ENCODE peak calls at places on chromosomes 13 and 19, in seven cellular contexts. One of them, this sample, is unnamed.

GRCh38 chr13:110973007-110973700 is 58.3 kb upstream of the ANKRD10 start:
- DNase-seq in ovary: no peak
- DNase-seq in fibroblast of lung: no peak
- DNase-seq in keratinocyte: no peak
- DNase-seq in psoas muscle: no peak
- DNase-seq in SJSA1: no peak
- DNase-seq in tibial nerve: no peak
- DNase-seq in this sample: no peak

GRCh38 chr13:49641810-49642291 is 13.5 kb downstream of the ARL11 start:
- DNase-seq in ovary: no peak
- DNase-seq in fibroblast of lung: peak; percentile 85
- DNase-seq in keratinocyte: peak; percentile 68
- DNase-seq in psoas muscle: peak; percentile 45
- DNase-seq in SJSA1: no peak
- DNase-seq in tibial nerve: peak; percentile 49
- DNase-seq in this sample: peak; percentile 43

GRCh38 chr13:103883698-103884097 is 817.5 kb upstream of the SLC10A2 start:
- DNase-seq in ovary: no peak
- DNase-seq in fibroblast of lung: peak; percentile 23
- DNase-seq in keratinocyte: no peak
- DNase-seq in psoas muscle: no peak
- DNase-seq in SJSA1: peak; percentile 69
- DNase-seq in tibial nerve: no peak
- DNase-seq in this sample: no peak

GRCh38 chr13:53605306-53605705 is 576.7 kb downstream of the OLFM4 start:
- DNase-seq in ovary: no peak
- DNase-seq in fibroblast of lung: no peak
- DNase-seq in keratinocyte: no peak
- DNase-seq in psoas muscle: no peak
- DNase-seq in SJSA1: no peak
- DNase-seq in tibial nerve: no peak
- DNase-seq in this sample: no peak

GRCh38 chr19:13839193-13839937 is 37.6 kb upstream of the NANOS3 start:
- DNase-seq in ovary: peak; percentile 71
- DNase-seq in fibroblast of lung: peak; percentile 88
- DNase-seq in keratinocyte: no peak
- DNase-seq in psoas muscle: peak; percentile 93
- DNase-seq in SJSA1: peak; percentile 95
- DNase-seq in tibial nerve: peak; percentile 75
- DNase-seq in this sample: peak; percentile 99

GRCh38 chr13:79936368-79937136 is 404.4 kb downstream of the SPRY2 start:
- DNase-seq in ovary: no peak
- DNase-seq in fibroblast of lung: peak; percentile 100
- DNase-seq in keratinocyte: peak; percentile 88
- DNase-seq in psoas muscle: no peak
- DNase-seq in SJSA1: peak; percentile 99
- DNase-seq in tibial nerve: peak; percentile 25
- DNase-seq in this sample: peak; percentile 84

GRCh38 chr19:1466461-1467227 is 12.4 kb downstream of the C19orf25 start:
- DNase-seq in ovary: no peak
- DNase-seq in fibroblast of lung: no peak
- DNase-seq in keratinocyte: no peak
- DNase-seq in psoas muscle: peak; percentile 13
- DNase-seq in SJSA1: no peak
- DNase-seq in tibial nerve: no peak
- DNase-seq in this sample: no peak

GRCh38 chr19:38869836-38870607 is 8.1 kb downstream of the RINL start:
- DNase-seq in ovary: peak; percentile 87
- DNase-seq in fibroblast of lung: peak; percentile 46
- DNase-seq in keratinocyte: no peak
- DNase-seq in psoas muscle: peak; percentile 87
- DNase-seq in SJSA1: peak; percentile 69
- DNase-seq in tibial nerve: peak; percentile 74
- DNase-seq in this sample: peak; percentile 85

GRCh38 chr19:14471436-14472187 is 3.5 kb downstream of the PTGER1 start:
- DNase-seq in ovary: peak; percentile 24
- DNase-seq in fibroblast of lung: no peak
- DNase-seq in keratinocyte: no peak
- DNase-seq in psoas muscle: no peak
- DNase-seq in SJSA1: no peak
- DNase-seq in tibial nerve: no peak
- DNase-seq in this sample: no peak

GRCh38 chr13:30713133-30713532 is 22.2 kb upstream of the ALOX5AP start:
- DNase-seq in ovary: no peak
- DNase-seq in fibroblast of lung: no peak
- DNase-seq in keratinocyte: no peak
- DNase-seq in psoas muscle: peak; percentile 23
- DNase-seq in SJSA1: no peak
- DNase-seq in tibial nerve: no peak
- DNase-seq in this sample: no peak

GRCh38 chr13:38202730-38203129 is 146.9 kb upstream of the UFM1 start:
- DNase-seq in ovary: no peak
- DNase-seq in fibroblast of lung: peak; percentile 89
- DNase-seq in keratinocyte: no peak
- DNase-seq in psoas muscle: no peak
- DNase-seq in SJSA1: no peak
- DNase-seq in tibial nerve: no peak
- DNase-seq in this sample: peak; percentile 54

GRCh38 chr13:39039033-39039432 is 777 bp downstream of the NHLRC3 start:
- DNase-seq in ovary: no peak
- DNase-seq in fibroblast of lung: no peak
- DNase-seq in keratinocyte: no peak
- DNase-seq in psoas muscle: no peak
- DNase-seq in SJSA1: no peak
- DNase-seq in tibial nerve: no peak
- DNase-seq in this sample: no peak

GRCh38 chr19:45468159-45468651 is 409 bp downstream of the FOSB start:
- DNase-seq in ovary: peak; percentile 57
- DNase-seq in fibroblast of lung: no peak
- DNase-seq in keratinocyte: no peak
- DNase-seq in psoas muscle: peak; percentile 40
- DNase-seq in SJSA1: no peak
- DNase-seq in tibial nerve: peak; percentile 26
- DNase-seq in this sample: peak; percentile 26

GRCh38 chr13:75308222-75308621 is 173.7 kb downstream of the TBC1D4 start:
- DNase-seq in ovary: no peak
- DNase-seq in fibroblast of lung: peak; percentile 2
- DNase-seq in keratinocyte: no peak
- DNase-seq in psoas muscle: no peak
- DNase-seq in SJSA1: no peak
- DNase-seq in tibial nerve: no peak
- DNase-seq in this sample: no peak

GRCh38 chr13:31699650-31700049 is 39.7 kb upstream of the RXFP2 start:
- DNase-seq in ovary: no peak
- DNase-seq in fibroblast of lung: no peak
- DNase-seq in keratinocyte: no peak
- DNase-seq in psoas muscle: no peak
- DNase-seq in SJSA1: no peak
- DNase-seq in tibial nerve: no peak
- DNase-seq in this sample: no peak

GRCh38 chr13:67148219-67148583 is 81.9 kb downstream of the PCDH9 start:
- DNase-seq in ovary: no peak
- DNase-seq in fibroblast of lung: peak; percentile 66
- DNase-seq in keratinocyte: no peak
- DNase-seq in psoas muscle: no peak
- DNase-seq in SJSA1: no peak
- DNase-seq in tibial nerve: no peak
- DNase-seq in this sample: no peak

GRCh38 chr13:55761986-55762385 is 1378.7 kb upstream of the PRR20A start:
- DNase-seq in ovary: no peak
- DNase-seq in fibroblast of lung: no peak
- DNase-seq in keratinocyte: no peak
- DNase-seq in psoas muscle: no peak
- DNase-seq in SJSA1: no peak
- DNase-seq in tibial nerve: no peak
- DNase-seq in this sample: no peak

GRCh38 chr13:100106005-100106404 is 17.1 kb downstream of the PCCA start:
- DNase-seq in ovary: no peak
- DNase-seq in fibroblast of lung: peak; percentile 47
- DNase-seq in keratinocyte: no peak
- DNase-seq in psoas muscle: no peak
- DNase-seq in SJSA1: no peak
- DNase-seq in tibial nerve: no peak
- DNase-seq in this sample: no peak

GRCh38 chr19:46745521-46746280 is at the start of gene FKRP:
- DNase-seq in ovary: peak; percentile 55
- DNase-seq in fibroblast of lung: no peak
- DNase-seq in keratinocyte: no peak
- DNase-seq in psoas muscle: no peak
- DNase-seq in SJSA1: no peak
- DNase-seq in tibial nerve: no peak
- DNase-seq in this sample: peak; percentile 37

GRCh38 chr19:18507021-18507726 is 14.7 kb downstream of the ELL start:
- DNase-seq in ovary: no peak
- DNase-seq in fibroblast of lung: peak; percentile 42
- DNase-seq in keratinocyte: no peak
- DNase-seq in psoas muscle: peak; percentile 55
- DNase-seq in SJSA1: no peak
- DNase-seq in tibial nerve: no peak
- DNase-seq in this sample: peak; percentile 43

DNA sequence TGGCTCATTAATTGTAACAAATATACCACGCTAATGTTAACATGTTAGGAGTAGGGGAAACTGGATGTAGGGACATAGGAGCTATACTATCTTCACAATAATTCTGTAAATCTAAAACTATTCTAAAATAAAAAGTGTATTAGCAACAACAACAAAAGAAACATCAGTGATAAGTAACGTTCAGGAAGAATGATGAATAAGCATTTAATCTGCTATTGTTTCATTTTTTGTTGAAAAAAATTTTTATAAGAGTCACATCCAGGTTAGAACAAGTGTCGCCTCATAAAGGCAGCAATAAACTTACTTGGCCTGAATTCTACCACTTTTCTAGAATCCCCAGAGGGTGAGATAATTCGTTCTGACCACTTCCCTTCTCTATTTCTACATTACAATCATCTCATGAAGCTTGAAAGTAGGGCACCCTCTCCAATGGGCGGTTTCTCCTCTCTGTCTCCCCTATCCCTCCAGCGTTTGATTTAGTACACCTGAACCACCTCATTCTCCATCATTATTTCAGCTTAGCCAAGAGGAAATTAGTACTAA is 253.1 kb upstream of the IPO5 start:
- DNase-seq in ovary: no peak
- DNase-seq in fibroblast of lung: no peak
- DNase-seq in keratinocyte: no peak
- DNase-seq in psoas muscle: no peak
- DNase-seq in SJSA1: no peak
- DNase-seq in tibial nerve: no peak
- DNase-seq in this sample: no peak
- H3K36me3 ChIP-seq in ovary: no peaks in the 10 kb centered on the region
- H3K36me3 ChIP-seq in fibroblast of lung: no peaks in the 10 kb centered on the region
- H3K36me3 ChIP-seq in keratinocyte: no peaks in the 10 kb centered on the region
- H3K36me3 ChIP-seq in psoas muscle: no peaks in the 10 kb centered on the region
- H3K36me3 ChIP-seq in SJSA1: no peaks in the 10 kb centered on the region
- H3K36me3 ChIP-seq in tibial nerve: no peaks in the 10 kb centered on the region
- H3K36me3 ChIP-seq in this sample: no peaks in the 10 kb centered on the region

GRCh38 chr13:93244918-93245280 is 18.3 kb downstream of the GPC6 start:
- DNase-seq in ovary: no peak
- DNase-seq in fibroblast of lung: peak; percentile 86
- DNase-seq in keratinocyte: no peak
- DNase-seq in psoas muscle: no peak
- DNase-seq in SJSA1: no peak
- DNase-seq in tibial nerve: no peak
- DNase-seq in this sample: no peak
- H3K4me3 ChIP-seq in ovary: no peak overlapping the region
- H3K4me3 ChIP-seq in fibroblast of lung: peak overlapping the region; percentile 19
- H3K4me3 ChIP-seq in keratinocyte: no peak overlapping the region
- H3K4me3 ChIP-seq in psoas muscle: peak overlapping the region; percentile 39
- H3K4me3 ChIP-seq in SJSA1: no peak overlapping the region
- H3K4me3 ChIP-seq in tibial nerve: peak overlapping the region; percentile 19
- H3K4me3 ChIP-seq in this sample: peak overlapping the region; percentile 21

DNA sequence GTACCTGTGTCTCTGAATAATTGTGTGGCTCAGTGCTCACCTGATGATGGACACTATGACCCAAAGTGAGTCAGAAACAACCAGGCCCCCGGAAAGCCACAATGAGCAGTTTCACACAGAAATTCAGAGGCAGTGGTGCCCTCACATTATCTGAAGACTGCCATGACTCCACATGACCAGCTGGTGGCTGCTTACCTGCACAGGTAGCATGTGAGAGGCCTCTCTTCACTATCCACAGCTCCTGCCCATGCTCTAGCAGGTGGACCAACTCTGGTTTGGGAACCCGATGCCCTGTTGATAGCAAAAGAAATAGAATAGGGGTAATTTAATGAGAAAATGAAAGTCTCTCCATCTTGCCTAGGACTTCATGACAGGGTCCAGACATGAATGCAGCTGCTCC is 7.2 kb downstream of the ZNF550 start:
- DNase-seq in ovary: no peak
- DNase-seq in fibroblast of lung: no peak
- DNase-seq in keratinocyte: no peak
- DNase-seq in psoas muscle: no peak
- DNase-seq in SJSA1: no peak
- DNase-seq in tibial nerve: no peak
- DNase-seq in this sample: no peak
- H3K9me3 ChIP-seq in ovary: peaks cover 83% of the 10 kb centered on the region
- H3K9me3 ChIP-seq in fibroblast of lung: peaks cover 2% of the 10 kb centered on the region
- H3K9me3 ChIP-seq in keratinocyte: peaks cover 12% of the 10 kb centered on the region
- H3K9me3 ChIP-seq in psoas muscle: peaks cover 58% of the 10 kb centered on the region
- H3K9me3 ChIP-seq in SJSA1: peaks cover 36% of the 10 kb centered on the region
- H3K9me3 ChIP-seq in tibial nerve: peaks cover 98% of the 10 kb centered on the region
- H3K9me3 ChIP-seq in this sample: peaks cover 56% of the 10 kb centered on the region

GRCh38 chr19:8463343-8463742 is 18.6 kb downstream of the HNRNPM start:
- DNase-seq in ovary: no peak
- DNase-seq in fibroblast of lung: no peak
- DNase-seq in keratinocyte: no peak
- DNase-seq in psoas muscle: no peak
- DNase-seq in SJSA1: no peak
- DNase-seq in tibial nerve: no peak
- DNase-seq in this sample: no peak

GRCh38 chr19:8461376-8461775 is 16.6 kb downstream of the HNRNPM start:
- DNase-seq in ovary: no peak
- DNase-seq in fibroblast of lung: no peak
- DNase-seq in keratinocyte: no peak
- DNase-seq in psoas muscle: no peak
- DNase-seq in SJSA1: no peak
- DNase-seq in tibial nerve: no peak
- DNase-seq in this sample: no peak

GRCh38 chr19:8461891-8462290 is 17.1 kb downstream of the HNRNPM start:
- DNase-seq in ovary: no peak
- DNase-seq in fibroblast of lung: no peak
- DNase-seq in keratinocyte: no peak
- DNase-seq in psoas muscle: no peak
- DNase-seq in SJSA1: no peak
- DNase-seq in tibial nerve: no peak
- DNase-seq in this sample: no peak

GRCh38 chr19:8460516-8461298 is 15.9 kb downstream of the HNRNPM start:
- DNase-seq in ovary: no peak
- DNase-seq in fibroblast of lung: no peak
- DNase-seq in keratinocyte: no peak
- DNase-seq in psoas muscle: no peak
- DNase-seq in SJSA1: no peak
- DNase-seq in tibial nerve: no peak
- DNase-seq in this sample: no peak

GRCh38 chr19:8462601-8463000 is 17.8 kb downstream of the HNRNPM start:
- DNase-seq in ovary: no peak
- DNase-seq in fibroblast of lung: peak; percentile 20
- DNase-seq in keratinocyte: no peak
- DNase-seq in psoas muscle: no peak
- DNase-seq in SJSA1: no peak
- DNase-seq in tibial nerve: no peak
- DNase-seq in this sample: no peak
- H3K36me3 ChIP-seq in ovary: no peaks in the 10 kb centered on the region
- H3K36me3 ChIP-seq in fibroblast of lung: peaks cover 5% of the 10 kb centered on the region
- H3K36me3 ChIP-seq in keratinocyte: peaks cover 21% of the 10 kb centered on the region
- H3K36me3 ChIP-seq in psoas muscle: peaks cover 42% of the 10 kb centered on the region
- H3K36me3 ChIP-seq in SJSA1: peaks cover 94% of the 10 kb centered on the region
- H3K36me3 ChIP-seq in tibial nerve: no peaks in the 10 kb centered on the region
- H3K36me3 ChIP-seq in this sample: peaks cover 96% of the 10 kb centered on the region

GRCh38 chr13:106650690-106651205 is 82.8 kb upstream of the ARGLU1 start:
- DNase-seq in ovary: no peak
- DNase-seq in fibroblast of lung: peak; percentile 36
- DNase-seq in keratinocyte: no peak
- DNase-seq in psoas muscle: no peak
- DNase-seq in SJSA1: no peak
- DNase-seq in tibial nerve: no peak
- DNase-seq in this sample: peak; percentile 17
- H3K4me3 ChIP-seq in ovary: no peak overlapping the region
- H3K4me3 ChIP-seq in fibroblast of lung: no peak overlapping the region
- H3K4me3 ChIP-seq in keratinocyte: no peak overlapping the region
- H3K4me3 ChIP-seq in psoas muscle: no peak overlapping the region
- H3K4me3 ChIP-seq in SJSA1: no peak overlapping the region
- H3K4me3 ChIP-seq in tibial nerve: no peak overlapping the region
- H3K4me3 ChIP-seq in this sample: no peak overlapping the region

This sample was measured in MG63.